ENCODE peak calls at places on chromosomes 13 and 19, in four cellular contexts. I, X, T and N are unnamed samples.
A peak's percentile ranks its signal among the peaks of the same experiment; 100 is the strongest.

GRCh38 chr19:30168760-30169159 is 203.4 kb upstream of the ZNF536 start:
- DNase-seq in I (no peak), X (no peak), T (no peak), N (no peak)

GRCh38 chr13:26971990-26972888 is 199.4 kb downstream of the USP12 start:
- DNase-seq in X (no peak), T (no peak), I (no peak), N (no peak)

GRCh38 chr13:32311188-32311897 is 3.8 kb downstream of the ZAR1L start:
- DNase-seq in T (no peak), X (no peak), I (no peak), N (no peak)

GRCh38 chr13:98741741-98742435 is 10.6 kb downstream of the SLC15A1 start:
- DNase-seq in X (no peak), I (no peak), T (no peak), N (no peak)

GRCh38 chr13:108220042-108220441 is 1.9 kb downstream of the ABHD13 start:
- DNase-seq in X (no peak), T (no peak), I (no peak), N (no peak)

GRCh38 chr13:51584731-51585191 is 499 bp downstream of the WDFY2 start:
- DNase-seq in I (no peak), X (peak; percentile 8), T (peak; percentile 6), N (no peak)

GRCh38 chr19:294819-295686 is 3.9 kb upstream of the PLPP2 start:
- DNase-seq in I (no peak), T (no peak), X (no peak), N (peak; percentile 45)

GRCh38 chr13:42807866-42808265 is 26.5 kb downstream of the FAM216B start:
- DNase-seq in T (no peak), X (peak; percentile 9), I (no peak), N (no peak)

GRCh38 chr13:32473650-32474049 is 45.7 kb upstream of the N4BP2L1 start:
- DNase-seq in T (no peak), X (no peak), I (no peak), N (no peak)

GRCh38 chr19:10780368-10780767 is 55.6 kb downstream of the TMED1 start:
- DNase-seq in X (no peak), I (no peak), T (peak; percentile 29), N (no peak)

GRCh38 chr13:39847336-39847735 is 191.9 kb downstream of the COG6 start:
- DNase-seq in T (no peak), X (no peak), I (no peak), N (no peak)

GRCh38 chr19:51457351-51458013 is 772 bp downstream of the SIGLEC8 start:
- DNase-seq in X (no peak), T (no peak), I (no peak), N (no peak)

GRCh38 chr19:18415177-18415867 is 3.9 kb upstream of the SSBP4 start:
- DNase-seq in T (no peak), I (no peak), X (no peak), N (no peak)

GRCh38 chr19:28881616-28882015 is 331.3 kb downstream of the UQCRFS1 start:
- DNase-seq in X (no peak), T (no peak), I (no peak), N (no peak)

GRCh38 chr13:50379584-50379983 is 364.3 kb downstream of the KCNRG start:
- DNase-seq in X (no peak), I (no peak), T (no peak), N (no peak)

GRCh38 chr19:44753932-44754742 is 5.6 kb downstream of the BCL3 start:
- DNase-seq in T (peak; percentile 84), I (no peak), X (peak; percentile 83), N (no peak)